ENCODE peak calls at places on chromosomes 6 and 20, in four cellular contexts. F is Peyer's patch; B is fibroblast of lung; C is CD8-positive, alpha-beta memory T cell. R is an unnamed sample. For H3K4me1, the result is how much of the 10 kb centered on the place peaks cover.

GRCh38 chr20:6299451-6299850 is 176.6 kb upstream of the FERMT1 start:
- DNase-seq in F (no peak), B (peak), C (no peak), R (no peak)

GRCh38 chr20:49825521-49826033 is 12.9 kb downstream of the SLC9A8 start:
- DNase-seq in F (no peak), B (no peak), C (no peak), R (no peak)

GRCh38 chr6:44028767-44029166 is 98.5 kb downstream of the MRPL14 start:
- DNase-seq in F (no peak), B (peak), C (no peak), R (no peak)

GRCh38 chr6:126650931-126651330 is 311.0 kb downstream of the CENPW start:
- DNase-seq in F (no peak), B (peak), C (no peak), R (no peak)

GRCh38 chr6:63839485-63839884 is 203.9 kb downstream of the PHF3 start:
- DNase-seq in F (no peak), B (peak), C (no peak), R (no peak)

GRCh38 chr6:7697820-7698623 is 27.9 kb upstream of the BMP6 start:
- DNase-seq in F (no peak), B (peak), C (no peak), R (no peak)

GRCh38 chr20:38387953-38388352 is 41.7 kb downstream of the LBP start:
- DNase-seq in F (no peak), B (no peak), C (no peak), R (no peak)

GRCh38 chr6:101114703-101115102 is 233.6 kb upstream of the ASCC3 start:
- DNase-seq in F (no peak), B (peak), C (no peak), R (no peak)

GRCh38 chr6:129317931-129318820 is 391.8 kb downstream of the ARHGAP18 start:
- DNase-seq in F (no peak), B (peak), C (no peak), R (no peak)

GRCh38 chr20:14958626-14959025 is 621.2 kb upstream of the FLRT3 start:
- DNase-seq in F (no peak), B (no peak), C (no peak), R (no peak)

GRCh38 chr6:137954253-137954652 is 87.2 kb downstream of the TNFAIP3 start:
- DNase-seq in F (no peak), B (no peak), C (no peak), R (no peak)

GRCh38 chr6:15131234-15132195 is 114.4 kb upstream of the JARID2 start:
- DNase-seq in F (no peak), B (peak), C (no peak), R (no peak)

GRCh38 chr20:44151621-44152416 is 35.2 kb downstream of the JPH2 start:
- DNase-seq in F (no peak), B (peak), C (no peak), R (no peak)

GRCh38 chr6:7087491-7087979 is 20.2 kb upstream of the RREB1 start:
- DNase-seq in F (peak), B (no peak), C (no peak), R (peak)

GRCh38 chr6:126041516-126042447 is 55.4 kb downstream of the TRMT11 start:
- DNase-seq in F (no peak), B (peak), C (no peak), R (no peak)

GRCh38 chr6:159837511-159837910 is 37.4 kb downstream of the PNLDC1 start:
- DNase-seq in F (no peak), B (no peak), C (no peak), R (no peak)

GRCh38 chr6:6351626-6352025 is 31.2 kb upstream of the F13A1 start:
- DNase-seq in F (no peak), B (no peak), C (no peak), R (no peak)

GRCh38 chr20:35615667-35616464 is at the start of gene SPAG4:
- DNase-seq in F (peak), B (peak), C (peak), R (peak)

GRCh38 chr20:5205348-5206210 is 78.8 kb downstream of the CDS2 start:
- DNase-seq in F (peak), B (peak), C (peak), R (peak)

GRCh38 chr20:31988430-31989015 is 20.6 kb downstream of the XKR7 start:
- DNase-seq in F (no peak), B (no peak), C (no peak), R (no peak)

GRCh38 chr6:139166956-139167313 is 32.1 kb downstream of the HECA start:
- DNase-seq in F (no peak), B (no peak), C (no peak), R (no peak)

GRCh38 chr6:17297261-17298080 is 16.3 kb downstream of the RBM24 start:
- DNase-seq in F (no peak), B (peak), C (no peak), R (no peak)

GRCh38 chr6:17293395-17293794 is 12.2 kb downstream of the RBM24 start:
- DNase-seq in F (no peak), B (no peak), C (no peak), R (no peak)

GRCh38 chr6:17289491-17290106 is 8.4 kb downstream of the RBM24 start:
- DNase-seq in F (no peak), B (no peak), C (no peak), R (peak)

GRCh38 chr6:17291778-17292177 is 10.6 kb downstream of the RBM24 start:
- DNase-seq in F (no peak), B (no peak), C (no peak), R (no peak)

GRCh38 chr6:17292600-17293133 is 11.5 kb downstream of the RBM24 start:
- DNase-seq in F (no peak), B (no peak), C (no peak), R (no peak)
- H3K4me1 ChIP-seq in F (under half), B (under half), C (under half), R (under half)

GRCh38 chr6:41695825-41696224 is 39.6 kb downstream of the TFEB start:
- DNase-seq in F (no peak), B (no peak), C (no peak), R (no peak)

GRCh38 chr6:41698350-41698781 is 37.0 kb downstream of the TFEB start:
- DNase-seq in F (no peak), B (peak), C (no peak), R (no peak)

GRCh38 chr6:41694815-41695536 is 40.4 kb downstream of the TFEB start:
- DNase-seq in F (no peak), B (peak), C (no peak), R (no peak)

GRCh38 chr6:41697902-41698349 is 37.5 kb downstream of the TFEB start:
- DNase-seq in F (no peak), B (peak), C (no peak), R (no peak)

GRCh38 chr6:41696788-41697187 is 38.6 kb downstream of the TFEB start:
- DNase-seq in F (no peak), B (no peak), C (no peak), R (no peak)
- H3K4me1 ChIP-seq in F (under half), B (under half), C (under half), R (under half)

DNA sequence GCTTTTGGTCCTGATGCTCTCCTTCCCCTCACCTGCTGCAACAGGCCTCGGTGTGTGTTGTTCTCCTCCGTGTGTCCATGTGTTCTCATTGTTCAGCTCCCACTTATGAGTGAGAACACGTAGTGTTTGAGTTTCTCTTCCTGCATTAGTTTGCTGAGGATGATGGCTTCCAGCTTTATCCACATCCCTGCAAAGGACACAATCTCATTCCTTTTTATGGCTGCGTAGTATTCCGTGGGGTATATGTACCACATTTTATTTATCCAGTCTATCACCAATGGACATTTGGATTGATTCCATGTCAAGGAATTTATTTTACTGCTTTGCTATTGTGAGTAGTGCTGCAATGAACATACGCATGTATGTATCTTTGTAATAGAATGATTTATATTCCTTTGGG is 116.9 kb upstream of the SIRPG start:
- DNase-seq in F (no peak), B (no peak), C (no peak), R (no peak)
- H3K4me1 ChIP-seq in F (under half), B (under half), C (under half), R (under half)

DNA sequence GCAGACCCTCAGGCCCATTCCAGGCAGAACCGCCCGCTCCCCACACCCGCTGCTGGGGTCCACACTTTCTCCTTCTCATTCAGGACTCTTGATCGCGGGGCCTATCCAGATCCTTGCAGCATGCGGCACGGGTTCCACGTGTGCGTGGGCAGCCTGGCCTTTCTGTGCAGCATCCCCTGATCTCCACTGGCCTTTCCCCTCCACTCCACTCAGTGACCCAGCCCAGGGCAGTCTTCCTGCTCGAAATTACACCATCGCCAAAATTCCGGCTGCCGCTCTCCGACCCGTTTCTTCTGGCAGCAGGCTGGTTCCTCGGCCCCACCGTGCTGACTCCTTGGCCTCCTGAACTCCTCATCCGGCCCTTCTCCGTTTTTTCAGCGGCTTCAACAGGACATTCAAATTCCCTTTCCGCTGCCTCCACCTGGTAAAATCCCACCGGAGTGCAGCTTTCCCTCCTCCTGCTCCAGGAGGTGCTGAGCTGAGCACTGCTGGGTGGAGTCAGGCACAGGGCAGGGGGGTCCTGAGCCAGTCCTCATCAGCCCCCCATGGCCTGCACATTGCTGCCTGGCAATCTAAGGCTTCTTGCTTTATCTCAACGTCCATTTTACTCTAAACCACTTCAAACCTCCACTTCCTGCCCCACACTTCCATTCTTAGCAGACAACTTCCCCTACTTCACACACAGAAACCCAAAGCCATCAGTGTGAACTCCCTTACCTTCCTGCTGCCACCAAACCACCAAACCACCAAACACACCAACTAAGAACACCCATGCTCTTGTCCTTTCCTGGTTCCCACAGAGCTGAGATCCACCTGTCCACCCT is 9.0 kb downstream of the SFT2D1 start:
- DNase-seq in F (no peak), B (no peak), C (no peak), R (no peak)
- H3K4me1 ChIP-seq in F (under half), B (under half), C (half or more), R (under half)

R was measured in mucosa of descending colon.